ENCODE peak calls at places on chromosomes 7 and 10, in nine cellular contexts. One of them, this sample, is unnamed.
A peak's percentile ranks its signal among the peaks of the same experiment; 100 is the strongest.

GRCh38 chr10:96377816-96378294 is 19.1 kb upstream of the OPALIN start:
- DNase-seq in neural progenitor cell: peak; percentile 33
- DNase-seq in body of pancreas: no peak
- DNase-seq in GM23248: peak; percentile 54
- DNase-seq in cardiac muscle cell: peak; percentile 30
- DNase-seq in left ventricle myocardium inferior: peak; percentile 69
- DNase-seq in kidney epithelial cell: no peak
- DNase-seq in fibroblast of lung: peak; percentile 32
- DNase-seq in H1: no peak
- DNase-seq in this sample: peak; percentile 45

GRCh38 chr10:68406111-68406814 is 814 bp downstream of the RUFY2 start:
- DNase-seq in neural progenitor cell: peak; percentile 87
- DNase-seq in body of pancreas: peak; percentile 43
- DNase-seq in GM23248: peak; percentile 92
- DNase-seq in cardiac muscle cell: peak; percentile 77
- DNase-seq in left ventricle myocardium inferior: peak; percentile 48
- DNase-seq in kidney epithelial cell: no peak
- DNase-seq in fibroblast of lung: peak; percentile 66
- DNase-seq in H1: no peak
- DNase-seq in this sample: peak; percentile 73

GRCh38 chr10:15245530-15245929 is 77.0 kb upstream of the NMT2 start:
- DNase-seq in neural progenitor cell: peak; percentile 59
- DNase-seq in body of pancreas: no peak
- DNase-seq in GM23248: no peak
- DNase-seq in cardiac muscle cell: peak; percentile 26
- DNase-seq in left ventricle myocardium inferior: no peak
- DNase-seq in kidney epithelial cell: no peak
- DNase-seq in fibroblast of lung: no peak
- DNase-seq in H1: no peak
- DNase-seq in this sample: no peak

GRCh38 chr7:22066484-22066883 is 120.8 kb upstream of the CDCA7L start:
- DNase-seq in neural progenitor cell: peak; percentile 64
- DNase-seq in body of pancreas: no peak
- DNase-seq in GM23248: no peak
- DNase-seq in cardiac muscle cell: no peak
- DNase-seq in left ventricle myocardium inferior: no peak
- DNase-seq in kidney epithelial cell: no peak
- DNase-seq in fibroblast of lung: no peak
- DNase-seq in H1: no peak
- DNase-seq in this sample: no peak

GRCh38 chr10:52778511-52779392 is 6.2 kb upstream of the MBL2 start:
- DNase-seq in neural progenitor cell: peak; percentile 49
- DNase-seq in body of pancreas: no peak
- DNase-seq in GM23248: peak; percentile 49
- DNase-seq in cardiac muscle cell: peak; percentile 71
- DNase-seq in left ventricle myocardium inferior: no peak
- DNase-seq in kidney epithelial cell: no peak
- DNase-seq in fibroblast of lung: peak; percentile 28
- DNase-seq in H1: peak; percentile 21
- DNase-seq in this sample: peak; percentile 36

GRCh38 chr7:43721193-43721806 is 8.0 kb downstream of the COA1 start:
- DNase-seq in neural progenitor cell: peak; percentile 65
- DNase-seq in body of pancreas: no peak
- DNase-seq in GM23248: peak; percentile 77
- DNase-seq in cardiac muscle cell: peak; percentile 70
- DNase-seq in left ventricle myocardium inferior: no peak
- DNase-seq in kidney epithelial cell: no peak
- DNase-seq in fibroblast of lung: peak; percentile 37
- DNase-seq in H1: no peak
- DNase-seq in this sample: peak; percentile 27

GRCh38 chr10:75234683-75235374 is 928 bp downstream of the COMTD1 start:
- DNase-seq in neural progenitor cell: peak; percentile 85
- DNase-seq in body of pancreas: no peak
- DNase-seq in GM23248: peak; percentile 20
- DNase-seq in cardiac muscle cell: no peak
- DNase-seq in left ventricle myocardium inferior: no peak
- DNase-seq in kidney epithelial cell: no peak
- DNase-seq in fibroblast of lung: no peak
- DNase-seq in H1: no peak
- DNase-seq in this sample: no peak

GRCh38 chr10:94490789-94491039 is 54.9 kb upstream of the HELLS start:
- DNase-seq in neural progenitor cell: no peak
- DNase-seq in body of pancreas: no peak
- DNase-seq in GM23248: no peak
- DNase-seq in cardiac muscle cell: peak; percentile 7
- DNase-seq in left ventricle myocardium inferior: no peak
- DNase-seq in kidney epithelial cell: no peak
- DNase-seq in fibroblast of lung: peak; percentile 13
- DNase-seq in H1: no peak
- DNase-seq in this sample: no peak

GRCh38 chr7:152600266-152600665 is 75.7 kb downstream of the XRCC2 start:
- DNase-seq in neural progenitor cell: no peak
- DNase-seq in body of pancreas: no peak
- DNase-seq in GM23248: no peak
- DNase-seq in cardiac muscle cell: no peak
- DNase-seq in left ventricle myocardium inferior: no peak
- DNase-seq in kidney epithelial cell: no peak
- DNase-seq in fibroblast of lung: no peak
- DNase-seq in H1: no peak
- DNase-seq in this sample: no peak

GRCh38 chr10:129969528-129970264 is 5.6 kb upstream of the EBF3 start:
- DNase-seq in neural progenitor cell: peak; percentile 64
- DNase-seq in body of pancreas: no peak
- DNase-seq in GM23248: no peak
- DNase-seq in cardiac muscle cell: no peak
- DNase-seq in left ventricle myocardium inferior: no peak
- DNase-seq in kidney epithelial cell: no peak
- DNase-seq in fibroblast of lung: no peak
- DNase-seq in H1: no peak
- DNase-seq in this sample: no peak

GRCh38 chr10:103820101-103821062 is 35.0 kb downstream of the SH3PXD2A start:
- DNase-seq in neural progenitor cell: no peak
- DNase-seq in body of pancreas: peak; percentile 43
- DNase-seq in GM23248: peak; percentile 62
- DNase-seq in cardiac muscle cell: peak; percentile 65
- DNase-seq in left ventricle myocardium inferior: peak; percentile 88
- DNase-seq in kidney epithelial cell: no peak
- DNase-seq in fibroblast of lung: peak; percentile 84
- DNase-seq in H1: no peak
- DNase-seq in this sample: peak; percentile 11

GRCh38 chr10:101292194-101293006 is 61.6 kb upstream of the BTRC start:
- DNase-seq in neural progenitor cell: peak; percentile 61
- DNase-seq in body of pancreas: peak; percentile 18
- DNase-seq in GM23248: peak; percentile 48
- DNase-seq in cardiac muscle cell: no peak
- DNase-seq in left ventricle myocardium inferior: peak; percentile 34
- DNase-seq in kidney epithelial cell: no peak
- DNase-seq in fibroblast of lung: peak; percentile 10
- DNase-seq in H1: no peak
- DNase-seq in this sample: no peak

GRCh38 chr10:101297901-101298451 is 56.0 kb upstream of the BTRC start:
- DNase-seq in neural progenitor cell: peak; percentile 84
- DNase-seq in body of pancreas: peak; percentile 72
- DNase-seq in GM23248: peak; percentile 67
- DNase-seq in cardiac muscle cell: peak; percentile 67
- DNase-seq in left ventricle myocardium inferior: peak; percentile 45
- DNase-seq in kidney epithelial cell: no peak
- DNase-seq in fibroblast of lung: peak; percentile 27
- DNase-seq in H1: peak; percentile 74
- DNase-seq in this sample: peak; percentile 51

GRCh38 chr10:101294109-101294508 is 59.9 kb upstream of the BTRC start:
- DNase-seq in neural progenitor cell: no peak
- DNase-seq in body of pancreas: no peak
- DNase-seq in GM23248: no peak
- DNase-seq in cardiac muscle cell: no peak
- DNase-seq in left ventricle myocardium inferior: no peak
- DNase-seq in kidney epithelial cell: no peak
- DNase-seq in fibroblast of lung: no peak
- DNase-seq in H1: no peak
- DNase-seq in this sample: no peak

GRCh38 chr10:101293007-101293723 is 60.8 kb upstream of the BTRC start:
- DNase-seq in neural progenitor cell: peak; percentile 53
- DNase-seq in body of pancreas: no peak
- DNase-seq in GM23248: no peak
- DNase-seq in cardiac muscle cell: no peak
- DNase-seq in left ventricle myocardium inferior: no peak
- DNase-seq in kidney epithelial cell: no peak
- DNase-seq in fibroblast of lung: no peak
- DNase-seq in H1: no peak
- DNase-seq in this sample: no peak

DNA sequence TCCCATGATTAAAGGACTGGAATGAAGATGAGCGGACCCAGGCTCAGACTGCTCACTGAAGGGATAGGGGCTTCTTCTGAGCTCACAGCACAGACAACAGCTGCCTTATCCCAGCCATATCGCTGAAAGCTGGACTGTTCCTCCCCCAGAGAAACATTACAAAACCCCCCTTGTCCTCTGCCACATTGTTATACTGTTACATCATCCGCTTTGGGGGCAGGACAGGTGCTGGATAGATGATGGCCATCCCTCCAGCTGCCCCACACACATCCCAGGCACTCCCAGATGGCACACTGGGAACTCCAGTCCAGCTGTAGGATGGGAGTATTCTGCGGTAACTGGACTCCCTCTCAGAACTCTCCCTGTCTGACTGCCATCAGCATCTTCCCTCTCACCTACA is 58.7 kb upstream of the BTRC start:
- DNase-seq in neural progenitor cell: no peak
- DNase-seq in body of pancreas: no peak
- DNase-seq in GM23248: no peak
- DNase-seq in cardiac muscle cell: no peak
- DNase-seq in left ventricle myocardium inferior: no peak
- DNase-seq in kidney epithelial cell: no peak
- DNase-seq in fibroblast of lung: no peak
- DNase-seq in H1: no peak
- DNase-seq in this sample: no peak
- H3K27me3 ChIP-seq in neural progenitor cell: peaks cover 99% of the 10 kb centered on the region
- H3K27me3 ChIP-seq in body of pancreas: no peaks in the 10 kb centered on the region
- H3K27me3 ChIP-seq in GM23248: peaks cover 58% of the 10 kb centered on the region
- H3K27me3 ChIP-seq in cardiac muscle cell: peaks cover 63% of the 10 kb centered on the region
- H3K27me3 ChIP-seq in left ventricle myocardium inferior: peaks cover 88% of the 10 kb centered on the region
- H3K27me3 ChIP-seq in kidney epithelial cell: peaks cover 68% of the 10 kb centered on the region
- H3K27me3 ChIP-seq in fibroblast of lung: peaks cover 41% of the 10 kb centered on the region
- H3K27me3 ChIP-seq in H1: peaks cover 65% of the 10 kb centered on the region
- H3K27me3 ChIP-seq in this sample: peaks cover 36% of the 10 kb centered on the region

DNA sequence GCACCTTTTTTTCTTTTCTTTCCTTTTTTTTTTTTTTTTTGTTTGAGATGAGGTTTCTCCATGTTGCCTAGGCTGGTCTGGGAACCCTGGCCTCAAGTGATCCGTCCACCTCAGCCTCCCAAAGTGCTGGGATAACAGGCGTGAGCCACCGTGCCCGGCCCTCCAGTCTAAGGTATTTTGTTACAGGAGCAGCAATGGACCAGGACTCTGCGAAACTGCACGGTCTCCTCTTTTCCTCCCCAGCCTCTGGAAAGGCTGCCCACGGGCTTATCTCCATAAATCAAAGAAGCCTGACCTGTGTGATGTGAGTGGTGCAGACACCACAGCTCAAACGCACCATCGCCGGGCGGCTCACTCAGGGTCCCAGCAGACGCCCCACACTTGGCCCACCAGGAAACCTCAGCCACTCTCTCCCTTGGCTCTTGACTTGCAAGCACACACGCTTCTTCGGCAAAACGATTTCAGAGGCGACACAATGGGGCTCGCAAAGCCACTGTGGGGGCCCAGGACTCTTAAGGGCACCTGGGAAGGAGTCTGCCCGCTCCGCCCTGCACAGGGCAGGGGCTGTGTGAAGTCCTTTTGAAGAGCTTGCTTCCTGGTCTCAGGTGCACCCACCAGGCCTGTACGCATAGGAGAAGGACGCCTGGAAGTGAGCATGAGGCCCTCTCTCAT is 20.6 kb downstream of the WDR86 start:
- DNase-seq in neural progenitor cell: no peak
- DNase-seq in body of pancreas: no peak
- DNase-seq in GM23248: no peak
- DNase-seq in cardiac muscle cell: no peak
- DNase-seq in left ventricle myocardium inferior: peak; percentile 2
- DNase-seq in kidney epithelial cell: no peak
- DNase-seq in fibroblast of lung: no peak
- DNase-seq in H1: no peak
- DNase-seq in this sample: no peak
- H3K27me3 ChIP-seq in neural progenitor cell: peaks cover 7% of the 10 kb centered on the region
- H3K27me3 ChIP-seq in body of pancreas: no peaks in the 10 kb centered on the region
- H3K27me3 ChIP-seq in GM23248: peaks cover 3% of the 10 kb centered on the region
- H3K27me3 ChIP-seq in cardiac muscle cell: no peaks in the 10 kb centered on the region
- H3K27me3 ChIP-seq in left ventricle myocardium inferior: peaks cover 40% of the 10 kb centered on the region
- H3K27me3 ChIP-seq in kidney epithelial cell: peaks cover 36% of the 10 kb centered on the region
- H3K27me3 ChIP-seq in fibroblast of lung: peaks cover 14% of the 10 kb centered on the region
- H3K27me3 ChIP-seq in H1: peaks cover 4% of the 10 kb centered on the region
- H3K27me3 ChIP-seq in this sample: no peaks in the 10 kb centered on the region

GRCh38 chr10:101225846-101226361 is 3.4 kb downstream of the LBX1 start:
- DNase-seq in neural progenitor cell: no peak
- DNase-seq in body of pancreas: no peak
- DNase-seq in GM23248: no peak
- DNase-seq in cardiac muscle cell: no peak
- DNase-seq in left ventricle myocardium inferior: no peak
- DNase-seq in kidney epithelial cell: no peak
- DNase-seq in fibroblast of lung: no peak
- DNase-seq in H1: no peak
- DNase-seq in this sample: no peak

GRCh38 chr10:101226888-101227736 is 2.2 kb downstream of the LBX1 start:
- DNase-seq in neural progenitor cell: peak; percentile 62
- DNase-seq in body of pancreas: no peak
- DNase-seq in GM23248: peak; percentile 17
- DNase-seq in cardiac muscle cell: no peak
- DNase-seq in left ventricle myocardium inferior: no peak
- DNase-seq in kidney epithelial cell: no peak
- DNase-seq in fibroblast of lung: no peak
- DNase-seq in H1: no peak
- DNase-seq in this sample: no peak

GRCh38 chr10:101227765-101228681 is 1.2 kb downstream of the LBX1 start:
- DNase-seq in neural progenitor cell: peak; percentile 84
- DNase-seq in body of pancreas: no peak
- DNase-seq in GM23248: peak; percentile 30
- DNase-seq in cardiac muscle cell: no peak
- DNase-seq in left ventricle myocardium inferior: no peak
- DNase-seq in kidney epithelial cell: no peak
- DNase-seq in fibroblast of lung: no peak
- DNase-seq in H1: no peak
- DNase-seq in this sample: no peak

GRCh38 chr10:101224910-101225823 is 4.1 kb downstream of the LBX1 start:
- DNase-seq in neural progenitor cell: peak; percentile 77
- DNase-seq in body of pancreas: no peak
- DNase-seq in GM23248: no peak
- DNase-seq in cardiac muscle cell: no peak
- DNase-seq in left ventricle myocardium inferior: no peak
- DNase-seq in kidney epithelial cell: no peak
- DNase-seq in fibroblast of lung: no peak
- DNase-seq in H1: no peak
- DNase-seq in this sample: no peak

GRCh38 chr10:101226506-101226887 is 2.8 kb downstream of the LBX1 start:
- DNase-seq in neural progenitor cell: peak; percentile 39
- DNase-seq in body of pancreas: no peak
- DNase-seq in GM23248: peak; percentile 31
- DNase-seq in cardiac muscle cell: no peak
- DNase-seq in left ventricle myocardium inferior: no peak
- DNase-seq in kidney epithelial cell: no peak
- DNase-seq in fibroblast of lung: no peak
- DNase-seq in H1: no peak
- DNase-seq in this sample: no peak
- H3K27me3 ChIP-seq in neural progenitor cell: peaks cover 100% of the 10 kb centered on the region
- H3K27me3 ChIP-seq in body of pancreas: peaks cover 22% of the 10 kb centered on the region
- H3K27me3 ChIP-seq in GM23248: peaks cover 93% of the 10 kb centered on the region
- H3K27me3 ChIP-seq in cardiac muscle cell: peaks cover 100% of the 10 kb centered on the region
- H3K27me3 ChIP-seq in left ventricle myocardium inferior: peaks cover 100% of the 10 kb centered on the region
- H3K27me3 ChIP-seq in kidney epithelial cell: peaks cover 99% of the 10 kb centered on the region
- H3K27me3 ChIP-seq in fibroblast of lung: peaks cover 91% of the 10 kb centered on the region
- H3K27me3 ChIP-seq in H1: peaks cover 100% of the 10 kb centered on the region
- H3K27me3 ChIP-seq in this sample: peaks cover 97% of the 10 kb centered on the region

GRCh38 chr10:26217396-26218105 is 977 bp downstream of the GAD2 start:
- DNase-seq in neural progenitor cell: peak; percentile 67
- DNase-seq in body of pancreas: no peak
- DNase-seq in GM23248: peak; percentile 6
- DNase-seq in cardiac muscle cell: no peak
- DNase-seq in left ventricle myocardium inferior: no peak
- DNase-seq in kidney epithelial cell: no peak
- DNase-seq in fibroblast of lung: no peak
- DNase-seq in H1: no peak
- DNase-seq in this sample: no peak
- H3K27me3 ChIP-seq in neural progenitor cell: peaks cover 100% of the 10 kb centered on the region
- H3K27me3 ChIP-seq in body of pancreas: no peaks in the 10 kb centered on the region
- H3K27me3 ChIP-seq in GM23248: peaks cover 92% of the 10 kb centered on the region
- H3K27me3 ChIP-seq in cardiac muscle cell: peaks cover 99% of the 10 kb centered on the region
- H3K27me3 ChIP-seq in left ventricle myocardium inferior: peaks cover 99% of the 10 kb centered on the region
- H3K27me3 ChIP-seq in kidney epithelial cell: peaks cover 79% of the 10 kb centered on the region
- H3K27me3 ChIP-seq in fibroblast of lung: peaks cover 11% of the 10 kb centered on the region
- H3K27me3 ChIP-seq in H1: peaks cover 85% of the 10 kb centered on the region
- H3K27me3 ChIP-seq in this sample: peaks cover 64% of the 10 kb centered on the region